ENCODE peak calls at places on chromosomes 5 and 9, in seven cellular contexts. One of them, this sample, is unnamed.

GRCh38 chr5:2651116-2651515 is 100.4 kb downstream of the IRX2 start:
- DNase-seq in SK-N-SH: no peak
- DNase-seq in HepG2: no peak
- DNase-seq in K562: no peak
- DNase-seq in GM12878: no peak
- DNase-seq in HCT116: no peak
- DNase-seq in H1: no peak
- DNase-seq in this sample: no peak

GRCh38 chr5:82106207-82106606 is 134.4 kb downstream of the ATG10 start:
- DNase-seq in SK-N-SH: no peak
- DNase-seq in HepG2: peak
- DNase-seq in K562: no peak
- DNase-seq in GM12878: no peak
- DNase-seq in HCT116: no peak
- DNase-seq in H1: no peak
- DNase-seq in this sample: no peak

GRCh38 chr5:123444016-123444415 is 20.8 kb upstream of the CEP120 start:
- DNase-seq in SK-N-SH: no peak
- DNase-seq in HepG2: no peak
- DNase-seq in K562: no peak
- DNase-seq in GM12878: no peak
- DNase-seq in HCT116: no peak
- DNase-seq in H1: no peak
- DNase-seq in this sample: no peak

GRCh38 chr5:64977779-64978178 is 209.0 kb downstream of the CWC27 start:
- DNase-seq in SK-N-SH: no peak
- DNase-seq in HepG2: no peak
- DNase-seq in K562: peak
- DNase-seq in GM12878: no peak
- DNase-seq in HCT116: no peak
- DNase-seq in H1: no peak
- DNase-seq in this sample: no peak

GRCh38 chr5:115329475-115329874 is 33.0 kb upstream of the CCDC112 start:
- DNase-seq in SK-N-SH: no peak
- DNase-seq in HepG2: no peak
- DNase-seq in K562: peak
- DNase-seq in GM12878: no peak
- DNase-seq in HCT116: no peak
- DNase-seq in H1: no peak
- DNase-seq in this sample: no peak

GRCh38 chr5:11182441-11183080 is 421.5 kb upstream of the DAP start:
- DNase-seq in SK-N-SH: peak
- DNase-seq in HepG2: peak
- DNase-seq in K562: peak
- DNase-seq in GM12878: no peak
- DNase-seq in HCT116: peak
- DNase-seq in H1: no peak
- DNase-seq in this sample: peak

GRCh38 chr9:91302831-91303230 is 58.9 kb downstream of the AUH start:
- DNase-seq in SK-N-SH: no peak
- DNase-seq in HepG2: peak
- DNase-seq in K562: peak
- DNase-seq in GM12878: no peak
- DNase-seq in HCT116: peak
- DNase-seq in H1: no peak
- DNase-seq in this sample: no peak

GRCh38 chr5:10562202-10563131 is 1.4 kb upstream of the ANKRD33B start:
- DNase-seq in SK-N-SH: no peak
- DNase-seq in HepG2: no peak
- DNase-seq in K562: peak
- DNase-seq in GM12878: peak
- DNase-seq in HCT116: no peak
- DNase-seq in H1: peak
- DNase-seq in this sample: no peak

GRCh38 chr9:28134577-28134976 is 561.3 kb upstream of the C9orf72 start:
- DNase-seq in SK-N-SH: no peak
- DNase-seq in HepG2: no peak
- DNase-seq in K562: no peak
- DNase-seq in GM12878: no peak
- DNase-seq in HCT116: no peak
- DNase-seq in H1: no peak
- DNase-seq in this sample: no peak

GRCh38 chr9:129408535-129409215 is 212.2 kb downstream of the C9orf50 start:
- DNase-seq in SK-N-SH: peak
- DNase-seq in HepG2: no peak
- DNase-seq in K562: no peak
- DNase-seq in GM12878: no peak
- DNase-seq in HCT116: no peak
- DNase-seq in H1: no peak
- DNase-seq in this sample: no peak

GRCh38 chr9:132901859-132902831 is 23.4 kb downstream of the SPACA9 start:
- DNase-seq in SK-N-SH: peak
- DNase-seq in HepG2: peak
- DNase-seq in K562: peak
- DNase-seq in GM12878: peak
- DNase-seq in HCT116: peak
- DNase-seq in H1: peak
- DNase-seq in this sample: peak

GRCh38 chr5:172867761-172868435 is 33.8 kb downstream of the ERGIC1 start:
- DNase-seq in SK-N-SH: no peak
- DNase-seq in HepG2: no peak
- DNase-seq in K562: no peak
- DNase-seq in GM12878: no peak
- DNase-seq in HCT116: no peak
- DNase-seq in H1: no peak
- DNase-seq in this sample: no peak

GRCh38 chr5:59042683-59043082 is 459.8 kb downstream of the RAB3C start:
- DNase-seq in SK-N-SH: no peak
- DNase-seq in HepG2: no peak
- DNase-seq in K562: no peak
- DNase-seq in GM12878: no peak
- DNase-seq in HCT116: no peak
- DNase-seq in H1: no peak
- DNase-seq in this sample: no peak

GRCh38 chr5:174065528-174066189 is 20.2 kb downstream of the NSG2 start:
- DNase-seq in SK-N-SH: peak
- DNase-seq in HepG2: peak
- DNase-seq in K562: no peak
- DNase-seq in GM12878: no peak
- DNase-seq in HCT116: no peak
- DNase-seq in H1: no peak
- DNase-seq in this sample: no peak

GRCh38 chr5:151248651-151249050 is 4.3 kb upstream of the GM2A start:
- DNase-seq in SK-N-SH: no peak
- DNase-seq in HepG2: no peak
- DNase-seq in K562: no peak
- DNase-seq in GM12878: no peak
- DNase-seq in HCT116: no peak
- DNase-seq in H1: no peak
- DNase-seq in this sample: no peak

GRCh38 chr9:89460551-89460950 is 37.4 kb downstream of the SEMA4D start:
- DNase-seq in SK-N-SH: no peak
- DNase-seq in HepG2: no peak
- DNase-seq in K562: no peak
- DNase-seq in GM12878: no peak
- DNase-seq in HCT116: no peak
- DNase-seq in H1: no peak
- DNase-seq in this sample: no peak

GRCh38 chr9:32866292-32866691 is 83.0 kb downstream of the TMEM215 start:
- DNase-seq in SK-N-SH: no peak
- DNase-seq in HepG2: no peak
- DNase-seq in K562: no peak
- DNase-seq in GM12878: no peak
- DNase-seq in HCT116: no peak
- DNase-seq in H1: no peak
- DNase-seq in this sample: no peak

GRCh38 chr9:21056931-21057330 is 20.8 kb downstream of the IFNB1 start:
- DNase-seq in SK-N-SH: no peak
- DNase-seq in HepG2: no peak
- DNase-seq in K562: no peak
- DNase-seq in GM12878: no peak
- DNase-seq in HCT116: no peak
- DNase-seq in H1: no peak
- DNase-seq in this sample: no peak

GRCh38 chr5:124343451-124343867 is 403.0 kb downstream of the ZNF608 start:
- DNase-seq in SK-N-SH: no peak
- DNase-seq in HepG2: no peak
- DNase-seq in K562: no peak
- DNase-seq in GM12878: no peak
- DNase-seq in HCT116: no peak
- DNase-seq in H1: no peak
- DNase-seq in this sample: no peak

GRCh38 chr5:169803077-169803981 is 166.3 kb downstream of the DOCK2 start:
- DNase-seq in SK-N-SH: peak
- DNase-seq in HepG2: no peak
- DNase-seq in K562: peak
- DNase-seq in GM12878: no peak
- DNase-seq in HCT116: no peak
- DNase-seq in H1: no peak
- DNase-seq in this sample: no peak

GRCh38 chr9:1474259-1474658 is 424.1 kb downstream of the DMRT2 start:
- DNase-seq in SK-N-SH: no peak
- DNase-seq in HepG2: no peak
- DNase-seq in K562: no peak
- DNase-seq in GM12878: no peak
- DNase-seq in HCT116: no peak
- DNase-seq in H1: no peak
- DNase-seq in this sample: no peak

GRCh38 chr9:68668127-68668526 is 36.9 kb upstream of the PIP5K1B start:
- DNase-seq in SK-N-SH: no peak
- DNase-seq in HepG2: no peak
- DNase-seq in K562: no peak
- DNase-seq in GM12878: no peak
- DNase-seq in HCT116: no peak
- DNase-seq in H1: no peak
- DNase-seq in this sample: no peak

GRCh38 chr5:122089614-122090013 is 11.6 kb upstream of the LOX start:
- DNase-seq in SK-N-SH: no peak
- DNase-seq in HepG2: no peak
- DNase-seq in K562: peak
- DNase-seq in GM12878: no peak
- DNase-seq in HCT116: no peak
- DNase-seq in H1: no peak
- DNase-seq in this sample: no peak

GRCh38 chr5:80182802-80183645 is 72.8 kb downstream of the SERINC5 start:
- DNase-seq in SK-N-SH: no peak
- DNase-seq in HepG2: no peak
- DNase-seq in K562: no peak
- DNase-seq in GM12878: no peak
- DNase-seq in HCT116: no peak
- DNase-seq in H1: no peak
- DNase-seq in this sample: no peak

DNA sequence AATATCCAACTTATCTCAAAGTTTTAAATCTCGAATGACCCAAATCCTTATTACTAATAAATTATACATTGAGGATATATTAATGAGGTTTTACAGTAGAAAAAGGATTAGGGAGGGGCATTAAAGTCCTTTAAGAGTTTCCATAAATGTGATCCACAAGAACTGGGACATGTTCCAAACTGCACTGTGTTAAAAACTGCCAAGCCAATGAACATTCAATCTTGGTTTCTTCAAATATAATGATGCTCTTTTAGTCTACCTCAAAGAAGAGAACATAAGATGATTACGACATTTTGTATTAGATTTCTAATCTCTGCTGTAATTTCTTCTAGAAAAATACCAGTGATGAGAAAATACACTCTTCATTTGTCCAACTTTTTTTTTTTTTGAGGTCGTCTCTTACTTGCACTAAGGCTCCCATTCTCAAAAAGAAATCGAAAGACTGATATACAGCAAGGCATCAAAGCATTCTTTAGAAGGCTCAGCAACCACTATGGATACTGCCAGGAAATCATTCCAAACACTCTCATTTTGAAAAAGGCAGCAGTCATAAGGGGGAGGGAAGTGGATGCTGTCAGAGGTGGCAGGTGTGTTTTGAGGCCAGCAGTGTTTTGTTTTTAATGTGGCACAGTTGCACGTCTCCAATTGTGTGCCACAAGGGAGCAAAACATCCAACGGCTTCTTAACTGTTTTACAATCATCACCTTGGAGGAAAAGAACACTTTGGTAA is 1.6 kb downstream of the PTAR1 start:
- DNase-seq in SK-N-SH: no peak
- DNase-seq in HepG2: no peak
- DNase-seq in K562: no peak
- DNase-seq in GM12878: no peak
- DNase-seq in HCT116: no peak
- DNase-seq in H1: no peak
- DNase-seq in this sample: no peak
- TF ChIP-seq JUND in SK-N-SH: no peak
- TF ChIP-seq JUND in HepG2: no peak
- TF ChIP-seq JUND in K562: no peak
- TF ChIP-seq JUND in GM12878: no peak
- TF ChIP-seq JUND in HCT116: no peak
- TF ChIP-seq JUND in H1: no peak
- TF ChIP-seq JUND in this sample: no peak

DNA sequence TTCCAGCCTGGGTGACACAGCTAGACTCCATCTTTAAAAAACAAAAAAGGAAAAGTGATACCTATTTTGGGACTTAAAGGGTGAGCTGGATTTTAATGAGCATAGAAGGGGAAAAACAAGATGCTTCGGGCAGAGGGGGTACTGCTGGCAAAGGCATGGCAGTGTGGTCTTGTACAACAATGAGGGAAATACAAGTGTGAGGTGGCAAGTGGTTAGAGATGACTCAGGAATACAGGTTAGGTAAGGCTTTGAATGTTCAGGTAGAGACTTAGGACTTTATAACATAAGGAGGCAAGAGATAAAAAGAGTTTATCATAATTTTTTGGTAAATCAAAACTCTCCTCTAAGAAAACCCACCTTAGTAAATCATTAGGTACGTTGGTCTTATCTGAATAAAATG is 132.9 kb downstream of the FBN2 start:
- DNase-seq in SK-N-SH: no peak
- DNase-seq in HepG2: no peak
- DNase-seq in K562: no peak
- DNase-seq in GM12878: no peak
- DNase-seq in HCT116: no peak
- DNase-seq in H1: no peak
- DNase-seq in this sample: no peak
- TF ChIP-seq JUND in SK-N-SH: no peak
- TF ChIP-seq JUND in HepG2: no peak
- TF ChIP-seq JUND in K562: no peak
- TF ChIP-seq JUND in GM12878: no peak
- TF ChIP-seq JUND in HCT116: no peak
- TF ChIP-seq JUND in H1: no peak
- TF ChIP-seq JUND in this sample: no peak

GRCh38 chr5:157511656-157512644 is 51.9 kb downstream of the NIPAL4 start:
- DNase-seq in SK-N-SH: no peak
- DNase-seq in HepG2: peak
- DNase-seq in K562: peak
- DNase-seq in GM12878: no peak
- DNase-seq in HCT116: peak
- DNase-seq in H1: no peak
- DNase-seq in this sample: no peak
- TF ChIP-seq JUND in SK-N-SH: peak
- TF ChIP-seq JUND in HepG2: no peak
- TF ChIP-seq JUND in K562: peak
- TF ChIP-seq JUND in GM12878: no peak
- TF ChIP-seq JUND in HCT116: peak
- TF ChIP-seq JUND in H1: no peak
- TF ChIP-seq JUND in this sample: no peak

GRCh38 chr9:137813167-137813566 is 64.4 kb upstream of the CACNA1B start:
- DNase-seq in SK-N-SH: no peak
- DNase-seq in HepG2: no peak
- DNase-seq in K562: no peak
- DNase-seq in GM12878: no peak
- DNase-seq in HCT116: no peak
- DNase-seq in H1: no peak
- DNase-seq in this sample: no peak
- TF ChIP-seq JUND in SK-N-SH: no peak
- TF ChIP-seq JUND in HepG2: no peak
- TF ChIP-seq JUND in K562: no peak
- TF ChIP-seq JUND in GM12878: no peak
- TF ChIP-seq JUND in HCT116: no peak
- TF ChIP-seq JUND in H1: no peak
- TF ChIP-seq JUND in this sample: no peak

This sample was measured in T47D.